ENCODE peak calls at places on chromosomes 16 and 17, in seven cellular contexts. I, K, G, Y, N, M and W are unnamed samples.

GRCh38 chr17:49403514-49404289 is 11.0 kb downstream of the PHB1 start:
- DNase-seq in I (no peak), K (no peak), G (no peak), Y (no peak), N (no peak), M (no peak), W (no peak)

GRCh38 chr17:38942641-38943040 is 17.2 kb downstream of the LASP1NB start:
- DNase-seq in I (no peak), K (no peak), G (no peak), Y (no peak), N (peak; percentile 5), M (no peak), W (no peak)

GRCh38 chr17:41835800-41836549 is at the start of gene NT5C3B:
- DNase-seq in I (peak; percentile 51), K (peak; percentile 17), G (no peak), Y (peak; percentile 75), N (peak; percentile 41), M (peak; percentile 22), W (no peak)

GRCh38 chr17:41649923-41650519 is 25.6 kb upstream of the KRT17 start:
- DNase-seq in I (no peak), K (no peak), G (no peak), Y (no peak), N (no peak), M (no peak), W (no peak)

GRCh38 chr16:50246299-50247122 is 19.8 kb upstream of the ADCY7 start:
- DNase-seq in I (peak; percentile 65), K (no peak), G (no peak), Y (peak; percentile 49), N (no peak), M (no peak), W (no peak)

GRCh38 chr16:15643453-15644305 is 725 bp upstream of the MARF1 start:
- DNase-seq in I (peak; percentile 78), K (peak; percentile 79), G (peak; percentile 55), Y (no peak), N (no peak), M (no peak), W (no peak)

GRCh38 chr16:23999663-24000062 is 163.9 kb downstream of the PRKCB start:
- DNase-seq in I (no peak), K (no peak), G (no peak), Y (no peak), N (no peak), M (no peak), W (no peak)

GRCh38 chr16:70475054-70475871 is 20.9 kb downstream of the FCSK start:
- DNase-seq in I (no peak), K (no peak), G (no peak), Y (no peak), N (no peak), M (no peak), W (no peak)

GRCh38 chr17:74697477-74697876 is 15.2 kb downstream of the CD300LF start:
- DNase-seq in I (no peak), K (no peak), G (no peak), Y (no peak), N (no peak), M (no peak), W (no peak)

GRCh38 chr17:78064708-78065107 is 63.8 kb downstream of the TMC6 start:
- DNase-seq in I (no peak), K (no peak), G (no peak), Y (no peak), N (no peak), M (no peak), W (no peak)

GRCh38 chr17:34368455-34369195 is 5.6 kb upstream of the CCL1 start:
- DNase-seq in I (no peak), K (no peak), G (no peak), Y (no peak), N (no peak), M (no peak), W (no peak)

GRCh38 chr17:2250140-2251095 is 53.2 kb downstream of the SMG6 start:
- DNase-seq in I (no peak), K (no peak), G (no peak), Y (no peak), N (no peak), M (no peak), W (no peak)

GRCh38 chr17:74938194-74938950 is 2.7 kb downstream of the OTOP3 start:
- DNase-seq in I (no peak), K (no peak), G (no peak), Y (no peak), N (no peak), M (no peak), W (no peak)

GRCh38 chr17:13266596-13266995 is 248.8 kb upstream of the ELAC2 start:
- DNase-seq in I (no peak), K (peak; percentile 1), G (no peak), Y (no peak), N (no peak), M (no peak), W (no peak)

GRCh38 chr16:49859139-49859947 is 3.4 kb upstream of the ZNF423 start:
- DNase-seq in I (no peak), K (no peak), G (no peak), Y (peak; percentile 88), N (no peak), M (no peak), W (no peak)

GRCh38 chr17:78903101-78903779 is at the start of gene CEP295NL:
- DNase-seq in I (no peak), K (peak; percentile 46), G (peak; percentile 15), Y (no peak), N (no peak), M (no peak), W (no peak)